ENCODE peak calls at places on chromosome 13, in ten cellular contexts. G, C, V, H, X, R, L, M, U and B are unnamed samples.

GRCh38 chr13:42880241-42880640 is 98.9 kb downstream of the FAM216B start:
- DNase-seq in U (no peak), C (peak), H (no peak), L (no peak), X (no peak), R (peak), V (no peak), M (no peak), G (no peak), B (no peak)

GRCh38 chr13:95505265-95505664 is 47.3 kb upstream of the CLDN10 start:
- DNase-seq in V (no peak), H (no peak), G (no peak), U (no peak), L (no peak), C (no peak), R (no peak), X (no peak), M (no peak), B (no peak)

GRCh38 chr13:30355405-30355741 is 48.0 kb upstream of the KATNAL1 start:
- DNase-seq in L (peak), U (peak), C (no peak), G (no peak), V (no peak), M (no peak), H (peak), X (no peak), R (no peak), B (no peak)

GRCh38 chr13:91564422-91564821 is 166.0 kb downstream of the GPC5 start:
- DNase-seq in V (no peak), G (no peak), C (no peak), U (no peak), R (no peak), H (no peak), X (no peak), M (no peak), L (no peak), B (no peak)

GRCh38 chr13:23436680-23437079 is 3.2 kb upstream of the SACS start:
- DNase-seq in X (no peak), U (no peak), M (no peak), V (no peak), H (no peak), C (no peak), G (no peak), R (no peak), L (no peak), B (no peak)

GRCh38 chr13:102771298-102772041 is 2.1 kb downstream of the TEX30 start:
- DNase-seq in M (no peak), V (peak), G (no peak), X (no peak), C (no peak), L (no peak), U (no peak), R (no peak), H (no peak), B (no peak)

GRCh38 chr13:44257806-44258205 is 115.8 kb upstream of the SERP2 start:
- DNase-seq in U (no peak), M (no peak), H (no peak), V (no peak), X (no peak), C (no peak), R (peak), L (no peak), G (no peak), B (no peak)

GRCh38 chr13:97004096-97004876 is 10.0 kb upstream of the OXGR1 start:
- DNase-seq in L (no peak), U (no peak), V (no peak), H (no peak), G (no peak), R (peak), M (no peak), C (no peak), X (no peak), B (no peak)

GRCh38 chr13:25329706-25330105 is 28.3 kb downstream of the NUP58 start:
- DNase-seq in L (no peak), U (peak), V (peak), G (no peak), X (no peak), H (no peak), M (peak), R (peak), C (no peak), B (no peak)

GRCh38 chr13:51502206-51502651 is 49.4 kb upstream of the INTS6 start:
- DNase-seq in V (no peak), R (no peak), M (no peak), G (no peak), L (no peak), X (no peak), U (no peak), H (no peak), C (no peak), B (peak)

GRCh38 chr13:95233026-95233635 is 68.1 kb downstream of the ABCC4 start:
- DNase-seq in C (no peak), X (no peak), M (no peak), G (no peak), H (no peak), U (no peak), L (no peak), R (no peak), V (no peak), B (no peak)

GRCh38 chr13:79187917-79188699 is 217.9 kb downstream of the RBM26 start:
- DNase-seq in M (no peak), R (no peak), C (no peak), V (no peak), G (no peak), L (no peak), U (no peak), H (no peak), X (no peak), B (no peak)

GRCh38 chr13:22235285-22235949 is 564.5 kb downstream of the FGF9 start:
- DNase-seq in M (no peak), V (no peak), H (no peak), C (no peak), X (no peak), G (no peak), L (no peak), U (no peak), R (no peak), B (no peak)

GRCh38 chr13:28177877-28178276 is 39.5 kb downstream of the PAN3 start:
- DNase-seq in X (no peak), U (no peak), M (no peak), H (no peak), G (no peak), C (no peak), L (no peak), V (no peak), R (no peak), B (no peak)

GRCh38 chr13:95784161-95784880 is 107.4 kb downstream of the DNAJC3 start:
- DNase-seq in H (no peak), C (no peak), V (no peak), M (peak), R (peak), X (no peak), U (no peak), L (no peak), G (no peak), B (no peak)

GRCh38 chr13:90690458-90691063 is 656.9 kb upstream of the MIR17HG start:
- DNase-seq in G (no peak), U (no peak), L (no peak), X (no peak), M (no peak), V (no peak), H (no peak), C (no peak), R (peak), B (no peak)

GRCh38 chr13:94667190-94667589 is 45.2 kb downstream of the SOX21 start:
- DNase-seq in X (no peak), U (no peak), G (no peak), C (no peak), H (no peak), L (no peak), R (no peak), V (no peak), M (no peak), B (no peak)

GRCh38 chr13:25112856-25113255 is 16.9 kb downstream of the PABPC3 start:
- DNase-seq in R (no peak), M (no peak), X (no peak), L (no peak), C (no peak), G (no peak), U (no peak), H (peak), V (no peak), B (no peak)

GRCh38 chr13:105611424-105611823 is 924.0 kb downstream of the EFNB2 start:
- DNase-seq in V (no peak), R (peak), U (no peak), G (no peak), M (peak), H (no peak), L (no peak), X (no peak), C (no peak), B (peak)

GRCh38 chr13:79741006-79741405 is 260.1 kb downstream of the NDFIP2 start:
- DNase-seq in X (no peak), G (no peak), H (no peak), C (peak), V (no peak), R (peak), L (no peak), M (no peak), U (no peak), B (no peak)

DNA sequence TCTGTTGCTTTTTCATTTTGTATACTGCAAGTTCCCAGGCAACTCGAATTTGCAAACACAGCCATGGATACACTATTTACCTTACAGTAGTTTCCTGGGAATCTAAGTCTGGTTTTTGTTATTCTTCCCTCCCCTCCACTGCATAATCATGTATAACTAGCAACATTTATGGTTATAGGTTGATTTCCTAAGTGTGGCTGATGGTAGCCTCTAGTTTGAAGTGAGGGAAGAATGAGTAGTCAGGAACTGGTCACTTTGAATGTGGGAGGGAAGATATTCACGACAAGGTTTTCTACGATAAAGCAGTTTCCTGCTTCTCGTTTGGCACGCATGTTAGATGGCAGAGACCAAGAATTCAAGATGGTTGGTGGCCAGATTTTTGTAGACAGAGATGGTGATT is at the start of gene KCNRG:
- DNase-seq in U (no peak), H (no peak), M (no peak), G (no peak), R (peak), L (no peak), C (no peak), X (no peak), V (no peak), B (no peak)
- H3K27ac ChIP-seq in U (no peak), H (no peak), M (no peak), G (no peak), R (peak), L (no peak), C (no peak), X (peak), V (peak), B (no peak)

DNA sequence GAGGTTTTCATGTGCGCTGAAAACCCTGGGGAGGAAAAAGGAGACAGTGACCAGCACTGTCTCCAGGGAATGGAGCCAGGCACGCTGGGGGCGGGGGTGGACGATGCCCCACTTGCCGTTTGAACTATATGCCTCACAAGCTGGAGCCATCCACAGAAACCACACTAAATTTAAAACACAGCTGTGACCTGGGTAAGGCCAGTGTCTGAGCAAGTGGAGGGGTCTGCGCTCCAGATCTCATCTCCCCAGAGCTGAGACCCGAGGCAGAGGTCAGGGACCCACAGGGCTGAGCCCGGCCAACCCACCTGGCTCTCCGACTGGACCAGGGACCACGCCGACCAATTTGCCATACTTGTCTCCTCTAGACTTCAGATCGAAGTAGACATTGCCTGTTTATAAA is 23.2 kb downstream of the CARS2 start:
- DNase-seq in R (no peak), L (no peak), G (no peak), X (no peak), U (no peak), C (no peak), V (no peak), M (no peak), H (no peak), B (no peak)
- H3K27ac ChIP-seq in R (no peak), L (no peak), G (no peak), X (no peak), U (no peak), C (no peak), V (no peak), M (no peak), H (no peak), B (no peak)

GRCh38 chr13:54029720-54030119 is 1001.1 kb downstream of the OLFM4 start:
- DNase-seq in H (no peak), L (no peak), U (no peak), R (no peak), X (no peak), V (peak), G (no peak), C (no peak), M (no peak), B (no peak)

GRCh38 chr13:54034047-54034446 is 1005.4 kb downstream of the OLFM4 start:
- DNase-seq in H (no peak), M (no peak), L (no peak), X (no peak), U (no peak), G (no peak), C (no peak), R (no peak), V (no peak), B (no peak)

GRCh38 chr13:54029226-54029625 is 1000.6 kb downstream of the OLFM4 start:
- DNase-seq in R (no peak), M (peak), L (no peak), U (no peak), X (no peak), H (no peak), G (no peak), V (peak), C (no peak), B (peak)

GRCh38 chr13:54033323-54033861 is 1004.8 kb downstream of the OLFM4 start:
- DNase-seq in H (no peak), M (no peak), G (no peak), L (no peak), R (no peak), C (no peak), X (no peak), U (peak), V (no peak), B (no peak)
- H3K27ac ChIP-seq in H (no peak), M (no peak), G (no peak), L (no peak), R (no peak), C (no peak), X (no peak), U (no peak), V (no peak), B (no peak)

GRCh38 chr13:33303885-33304284 is 18.3 kb upstream of the STARD13 start:
- DNase-seq in X (no peak), R (peak), C (no peak), V (no peak), H (no peak), G (no peak), M (no peak), L (no peak), U (no peak), B (no peak)
- H3K27ac ChIP-seq in X (no peak), R (no peak), C (no peak), V (no peak), H (no peak), G (no peak), M (no peak), L (no peak), U (no peak), B (no peak)

GRCh38 chr13:99351772-99352171 is 44.6 kb upstream of the GPR183 start:
- DNase-seq in V (no peak), U (no peak), L (no peak), R (no peak), C (no peak), M (no peak), G (no peak), X (no peak), H (no peak), B (no peak)
- H3K27ac ChIP-seq in V (no peak), U (no peak), L (no peak), R (no peak), C (no peak), M (no peak), G (no peak), X (no peak), H (no peak), B (no peak)

DNA sequence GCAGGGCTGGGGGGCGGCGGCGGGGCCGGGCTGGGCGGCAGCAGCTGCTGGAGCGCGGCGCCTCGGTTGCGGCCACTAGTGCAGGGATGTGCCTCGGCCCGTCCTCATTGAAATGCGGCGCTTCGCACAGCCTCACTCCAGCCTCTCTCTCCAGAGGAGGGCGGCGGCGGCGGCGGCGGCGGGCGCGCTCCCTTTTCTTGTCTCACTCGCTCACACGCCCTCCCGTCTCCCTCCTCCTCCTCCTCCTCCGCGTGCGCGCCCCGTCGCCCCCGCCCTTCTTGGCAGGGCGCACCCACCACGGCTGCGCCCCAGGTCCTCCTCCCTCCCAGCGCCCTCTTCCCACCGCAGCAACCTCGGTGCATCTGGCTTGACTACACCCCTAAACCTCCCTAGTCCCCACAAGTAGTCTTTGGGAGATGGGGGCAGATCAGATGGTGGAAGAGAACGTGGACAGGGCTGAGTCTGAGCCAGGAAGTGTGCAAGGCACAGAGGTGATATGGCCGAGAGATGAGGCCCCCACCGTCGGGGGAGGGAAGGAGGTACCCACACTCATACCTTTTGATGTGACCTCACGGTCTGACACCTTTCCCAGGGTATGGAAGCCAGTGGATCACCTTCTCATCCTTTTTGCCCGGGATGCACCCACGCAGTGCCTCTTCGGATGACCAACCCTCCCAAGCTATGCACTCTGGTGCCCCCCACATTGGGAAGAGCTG is at the start of gene DCLK1:
- DNase-seq in C (peak), V (peak), R (peak), H (peak), L (peak), U (peak), G (no peak), M (no peak), X (no peak), B (no peak)
- H3K27ac ChIP-seq in C (peak), V (no peak), R (no peak), H (no peak), L (peak), U (no peak), G (peak), M (no peak), X (no peak), B (no peak)

GRCh38 chr13:74136089-74136658 is 2.0 kb upstream of the KLF12 start:
- DNase-seq in H (peak), X (no peak), C (peak), R (peak), M (no peak), L (peak), U (peak), V (no peak), G (no peak), B (no peak)

GRCh38 chr13:74134226-74134776 is at the start of gene KLF12:
- DNase-seq in C (peak), U (peak), R (peak), X (peak), G (peak), L (peak), V (no peak), H (peak), M (peak), B (no peak)

GRCh38 chr13:74135306-74136088 is 1.3 kb upstream of the KLF12 start:
- DNase-seq in G (no peak), H (peak), M (no peak), U (peak), C (peak), V (no peak), L (peak), R (peak), X (peak), B (no peak)

GRCh38 chr13:74133657-74134201 is 475 bp downstream of the KLF12 start:
- DNase-seq in H (peak), U (peak), V (no peak), G (peak), C (peak), M (peak), R (peak), X (peak), L (peak), B (no peak)

DNA sequence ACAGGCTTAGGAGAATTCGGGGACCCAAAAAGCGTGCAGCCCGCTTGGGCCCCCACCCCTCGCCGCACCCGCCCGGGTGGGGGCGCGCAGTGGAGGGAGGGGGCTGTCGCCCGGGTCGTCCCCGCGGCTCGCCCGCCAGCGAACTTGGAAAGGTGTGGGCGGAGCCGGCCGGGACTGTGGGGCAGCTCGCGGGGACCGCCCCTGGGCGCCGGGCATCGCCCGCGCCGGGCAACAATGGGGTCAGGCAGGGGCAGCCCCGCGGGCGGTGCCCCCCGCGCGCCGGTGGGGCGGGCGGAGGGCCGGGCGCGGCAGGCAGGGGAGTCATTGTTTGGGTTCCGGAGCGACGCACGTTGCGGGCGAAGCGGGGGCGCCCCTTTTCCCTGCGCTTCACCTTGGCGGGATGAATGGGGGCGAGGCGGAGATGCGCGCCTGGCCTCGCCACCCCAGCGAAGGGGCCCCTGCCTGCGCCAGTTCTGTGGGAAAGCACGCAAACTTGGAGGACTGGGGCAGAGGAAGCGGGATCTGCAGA is 637 bp upstream of the KLF12 start:
- DNase-seq in C (no peak), M (no peak), V (no peak), L (peak), U (peak), G (no peak), H (peak), R (no peak), X (peak), B (no peak)
- H3K27ac ChIP-seq in C (peak), M (peak), V (no peak), L (peak), U (peak), G (peak), H (peak), R (peak), X (peak), B (peak)

GRCh38 chr13:107817652-107818287 is 397.6 kb downstream of the LIG4 start:
- DNase-seq in G (no peak), M (no peak), L (no peak), U (no peak), V (no peak), H (no peak), R (no peak), C (no peak), X (no peak), B (no peak)

GRCh38 chr13:107822006-107822405 is 393.3 kb downstream of the LIG4 start:
- DNase-seq in X (no peak), G (no peak), U (no peak), L (no peak), C (no peak), M (no peak), V (no peak), H (no peak), R (no peak), B (no peak)

GRCh38 chr13:107824636-107825035 is 390.7 kb downstream of the LIG4 start:
- DNase-seq in U (no peak), C (no peak), L (no peak), R (no peak), M (no peak), H (no peak), X (no peak), G (no peak), V (no peak), B (no peak)

GRCh38 chr13:107819071-107819470 is 396.3 kb downstream of the LIG4 start:
- DNase-seq in X (no peak), U (no peak), L (no peak), R (no peak), C (no peak), H (no peak), V (no peak), G (no peak), M (no peak), B (no peak)
- H3K27ac ChIP-seq in X (no peak), U (no peak), L (no peak), R (no peak), C (no peak), H (no peak), V (no peak), G (no peak), M (no peak), B (no peak)

GRCh38 chr13:26457212-26457611 is 100.3 kb upstream of the WASF3 start:
- DNase-seq in M (no peak), U (no peak), R (no peak), C (no peak), H (no peak), L (no peak), V (peak), G (no peak), X (no peak), B (no peak)

GRCh38 chr13:26458196-26458734 is 99.2 kb upstream of the WASF3 start:
- DNase-seq in R (no peak), H (no peak), M (no peak), U (no peak), X (no peak), L (no peak), V (no peak), C (no peak), G (no peak), B (no peak)

GRCh38 chr13:26460652-26461051 is 96.8 kb upstream of the WASF3 start:
- DNase-seq in U (no peak), C (peak), L (peak), H (no peak), G (no peak), V (no peak), R (peak), X (no peak), M (no peak), B (no peak)

GRCh38 chr13:26456578-26457119 is 100.8 kb upstream of the WASF3 start:
- DNase-seq in M (no peak), G (no peak), V (no peak), H (no peak), R (no peak), X (no peak), L (no peak), U (no peak), C (no peak), B (no peak)

GRCh38 chr13:26459276-26460131 is 98.0 kb upstream of the WASF3 start:
- DNase-seq in M (no peak), H (no peak), C (no peak), R (no peak), L (no peak), X (no peak), V (no peak), U (no peak), G (no peak), B (no peak)
- H3K27ac ChIP-seq in M (no peak), H (no peak), C (no peak), R (no peak), L (peak), X (no peak), V (no peak), U (no peak), G (no peak), B (no peak)